ENCODE peak calls at places on chromosomes 1 and 21, in four cellular contexts. One of them, this sample, is unnamed.

GRCh38 chr1:56824956-56825355 is 5.8 kb upstream of the FYB2 start:
- DNase-seq in heart left ventricle: no peak
- DNase-seq in tibial nerve: no peak
- DNase-seq in CD4-positive, alpha-beta T cell: no peak
- DNase-seq in this sample: no peak

GRCh38 chr1:91889717-91890459 is 3.9 kb upstream of the TGFBR3 start:
- DNase-seq in CD4-positive, alpha-beta T cell: no peak
- DNase-seq in heart left ventricle: no peak
- DNase-seq in tibial nerve: no peak
- DNase-seq in this sample: no peak

GRCh38 chr1:33310702-33311101 is 10.2 kb downstream of the A3GALT2 start:
- DNase-seq in heart left ventricle: no peak
- DNase-seq in CD4-positive, alpha-beta T cell: no peak
- DNase-seq in tibial nerve: no peak
- DNase-seq in this sample: no peak

GRCh38 chr1:201376464-201377374 is 761 bp downstream of the TNNT2 start:
- DNase-seq in heart left ventricle: no peak
- DNase-seq in tibial nerve: no peak
- DNase-seq in CD4-positive, alpha-beta T cell: no peak
- DNase-seq in this sample: no peak

GRCh38 chr1:224300346-224300745 is 29.6 kb downstream of the NVL start:
- DNase-seq in tibial nerve: no peak
- DNase-seq in CD4-positive, alpha-beta T cell: no peak
- DNase-seq in heart left ventricle: no peak
- DNase-seq in this sample: no peak

GRCh38 chr21:34695434-34695833 is 26.6 kb downstream of the CLIC6 start:
- DNase-seq in CD4-positive, alpha-beta T cell: no peak
- DNase-seq in tibial nerve: no peak
- DNase-seq in heart left ventricle: no peak
- DNase-seq in this sample: no peak

GRCh38 chr1:174448964-174449363 is 1.2 kb downstream of the GPR52 start:
- DNase-seq in tibial nerve: no peak
- DNase-seq in CD4-positive, alpha-beta T cell: no peak
- DNase-seq in heart left ventricle: no peak
- DNase-seq in this sample: no peak

GRCh38 chr1:229285424-229285823 is 14.5 kb downstream of the RAB4A start:
- DNase-seq in CD4-positive, alpha-beta T cell: no peak
- DNase-seq in heart left ventricle: no peak
- DNase-seq in tibial nerve: no peak
- DNase-seq in this sample: no peak

GRCh38 chr1:221648201-221648600 is 93.7 kb downstream of the DUSP10 start:
- DNase-seq in tibial nerve: no peak
- DNase-seq in heart left ventricle: no peak
- DNase-seq in CD4-positive, alpha-beta T cell: no peak
- DNase-seq in this sample: no peak

GRCh38 chr21:21174676-21175075 is 176.5 kb downstream of the NCAM2 start:
- DNase-seq in heart left ventricle: no peak
- DNase-seq in tibial nerve: no peak
- DNase-seq in CD4-positive, alpha-beta T cell: no peak
- DNase-seq in this sample: no peak

DNA sequence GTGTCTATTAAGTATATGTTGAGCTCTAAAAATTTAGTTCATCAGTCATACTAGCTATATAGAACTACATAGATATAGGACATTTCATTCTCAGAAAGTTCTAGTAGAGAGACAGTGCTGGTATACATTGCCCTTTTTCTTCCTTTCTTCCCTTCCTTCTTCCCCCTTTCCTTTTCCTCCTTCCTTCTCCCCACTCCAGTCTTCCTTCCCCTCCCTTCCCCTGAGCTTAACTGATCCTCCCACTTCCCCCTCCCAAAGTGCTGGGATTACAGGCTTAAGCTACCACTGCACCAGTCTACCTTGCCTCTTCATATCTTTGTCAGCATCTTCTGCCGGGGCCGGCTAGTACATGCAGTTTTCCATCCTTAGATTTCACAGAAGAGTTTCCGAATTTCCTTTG is 12.1 kb downstream of the THRAP3 start:
- DNase-seq in tibial nerve: no peak
- DNase-seq in heart left ventricle: no peak
- DNase-seq in CD4-positive, alpha-beta T cell: no peak
- DNase-seq in this sample: peak
- TF ChIP-seq CTCF in tibial nerve: no peak
- TF ChIP-seq CTCF in heart left ventricle: no peak
- TF ChIP-seq CTCF in CD4-positive, alpha-beta T cell: no peak
- TF ChIP-seq CTCF in this sample: no peak

GRCh38 chr1:166875302-166875733 is 746 bp downstream of the TADA1 start:
- DNase-seq in tibial nerve: no peak
- DNase-seq in CD4-positive, alpha-beta T cell: no peak
- DNase-seq in heart left ventricle: no peak
- DNase-seq in this sample: no peak

GRCh38 chr1:166874464-166874863 is 1.6 kb downstream of the TADA1 start:
- DNase-seq in heart left ventricle: no peak
- DNase-seq in CD4-positive, alpha-beta T cell: no peak
- DNase-seq in tibial nerve: no peak
- DNase-seq in this sample: no peak

GRCh38 chr1:166870584-166870983 is 5.5 kb downstream of the TADA1 start:
- DNase-seq in heart left ventricle: no peak
- DNase-seq in CD4-positive, alpha-beta T cell: no peak
- DNase-seq in tibial nerve: no peak
- DNase-seq in this sample: no peak

GRCh38 chr1:166876540-166876838 is 425 bp upstream of the TADA1 start:
- DNase-seq in heart left ventricle: no peak
- DNase-seq in tibial nerve: no peak
- DNase-seq in CD4-positive, alpha-beta T cell: no peak
- DNase-seq in this sample: no peak

DNA sequence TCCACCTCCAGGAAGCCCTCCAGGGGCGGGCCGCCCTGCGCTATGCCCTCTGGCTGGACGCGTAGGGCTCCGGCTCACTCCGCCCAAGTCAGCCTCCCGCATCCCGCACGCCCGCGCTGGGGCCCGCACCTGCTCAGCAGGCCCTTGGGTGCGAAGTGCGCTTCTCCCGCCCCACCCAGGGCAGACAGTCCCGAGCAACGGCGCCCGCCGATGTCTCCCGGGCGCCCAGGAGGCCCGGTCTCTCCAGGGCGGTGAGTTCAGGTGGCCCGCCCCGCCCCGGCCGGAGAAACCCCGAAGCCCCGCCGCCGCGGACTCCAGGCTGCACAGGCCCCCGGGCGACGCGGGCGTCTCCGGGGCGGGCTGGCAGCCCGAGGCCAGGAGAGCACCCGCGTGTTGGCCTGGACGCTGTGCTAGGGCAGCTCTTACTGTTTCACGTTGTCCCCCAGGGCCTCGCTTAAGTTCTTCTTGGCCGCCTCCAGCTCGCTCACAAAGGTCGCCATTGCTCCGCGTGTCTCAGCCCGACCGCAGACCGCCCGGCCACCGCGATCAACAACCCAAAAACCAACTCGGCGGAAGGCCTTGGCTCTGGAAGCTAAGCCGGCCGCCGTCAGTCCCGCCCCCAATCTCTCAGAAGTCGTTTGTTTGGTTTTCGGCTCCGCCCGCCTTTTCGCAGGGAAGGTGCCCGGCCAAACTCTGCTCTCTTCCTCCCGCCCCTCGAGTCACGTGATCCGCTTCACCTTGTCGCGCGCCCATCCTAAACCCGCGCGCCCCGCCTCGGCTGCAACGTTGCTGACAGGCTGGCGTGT is at the start of gene TADA1:
- DNase-seq in heart left ventricle: peak
- DNase-seq in CD4-positive, alpha-beta T cell: peak
- DNase-seq in tibial nerve: peak
- DNase-seq in this sample: peak
- TF ChIP-seq CTCF in heart left ventricle: no peak
- TF ChIP-seq CTCF in CD4-positive, alpha-beta T cell: no peak
- TF ChIP-seq CTCF in tibial nerve: peak
- TF ChIP-seq CTCF in this sample: peak

DNA sequence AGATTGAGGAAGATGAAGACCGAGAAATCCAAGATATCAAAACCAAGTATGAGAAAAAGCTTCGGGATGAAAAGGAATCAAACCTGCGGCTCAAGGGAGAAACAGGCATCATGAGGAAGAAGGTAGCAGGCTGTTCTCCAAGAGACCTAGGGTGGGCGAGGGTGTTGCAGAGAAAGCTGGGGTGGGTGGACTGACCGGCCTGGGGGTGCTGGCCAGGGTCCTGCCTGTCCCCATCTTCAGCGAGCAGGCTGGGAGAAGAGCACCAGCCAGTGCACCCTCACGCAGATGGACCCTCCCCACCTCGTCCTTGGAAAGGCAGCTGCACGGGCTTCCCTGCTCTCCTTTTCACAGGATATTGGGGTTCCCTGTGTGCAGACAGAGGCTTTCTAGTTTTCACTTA is 46.9 kb upstream of the TMEM125 start:
- DNase-seq in heart left ventricle: no peak
- DNase-seq in CD4-positive, alpha-beta T cell: no peak
- DNase-seq in tibial nerve: no peak
- DNase-seq in this sample: no peak
- TF ChIP-seq CTCF in heart left ventricle: no peak
- TF ChIP-seq CTCF in CD4-positive, alpha-beta T cell: no peak
- TF ChIP-seq CTCF in tibial nerve: no peak
- TF ChIP-seq CTCF in this sample: no peak

DNA sequence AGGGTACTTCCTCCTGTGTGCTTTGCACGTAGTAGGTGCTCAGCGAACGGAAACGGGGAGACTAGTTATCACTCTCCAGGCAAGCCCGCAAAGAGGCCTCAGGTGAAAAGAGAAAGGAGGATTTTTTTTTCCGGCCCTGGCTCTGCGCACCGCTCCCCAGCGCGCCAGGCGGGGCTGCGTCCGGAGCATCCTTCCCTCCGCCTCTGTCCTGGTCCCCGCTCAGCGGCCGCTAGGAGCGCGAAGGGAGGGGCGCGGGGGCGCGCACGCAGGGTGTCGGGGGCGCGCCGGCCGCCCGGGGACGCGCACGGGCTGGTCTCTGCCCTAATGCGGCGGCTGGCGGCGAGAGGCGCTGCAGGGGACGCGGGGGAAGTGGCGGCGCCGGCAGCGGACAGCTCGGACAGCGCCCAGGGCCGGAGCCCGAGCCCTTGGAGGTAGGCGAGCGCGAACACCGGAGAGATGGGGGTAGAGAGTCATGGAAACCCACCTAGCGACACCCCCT is 42.3 kb upstream of the NFASC start:
- DNase-seq in heart left ventricle: peak
- DNase-seq in tibial nerve: peak
- DNase-seq in CD4-positive, alpha-beta T cell: peak
- DNase-seq in this sample: peak
- TF ChIP-seq CTCF in heart left ventricle: no peak
- TF ChIP-seq CTCF in tibial nerve: peak
- TF ChIP-seq CTCF in CD4-positive, alpha-beta T cell: no peak
- TF ChIP-seq CTCF in this sample: no peak

GRCh38 chr1:21705303-21705980 is 36.3 kb upstream of the RAP1GAP start:
- DNase-seq in tibial nerve: no peak
- DNase-seq in CD4-positive, alpha-beta T cell: no peak
- DNase-seq in heart left ventricle: no peak
- DNase-seq in this sample: no peak
- TF ChIP-seq CTCF in tibial nerve: no peak
- TF ChIP-seq CTCF in CD4-positive, alpha-beta T cell: no peak
- TF ChIP-seq CTCF in heart left ventricle: no peak
- TF ChIP-seq CTCF in this sample: no peak

DNA sequence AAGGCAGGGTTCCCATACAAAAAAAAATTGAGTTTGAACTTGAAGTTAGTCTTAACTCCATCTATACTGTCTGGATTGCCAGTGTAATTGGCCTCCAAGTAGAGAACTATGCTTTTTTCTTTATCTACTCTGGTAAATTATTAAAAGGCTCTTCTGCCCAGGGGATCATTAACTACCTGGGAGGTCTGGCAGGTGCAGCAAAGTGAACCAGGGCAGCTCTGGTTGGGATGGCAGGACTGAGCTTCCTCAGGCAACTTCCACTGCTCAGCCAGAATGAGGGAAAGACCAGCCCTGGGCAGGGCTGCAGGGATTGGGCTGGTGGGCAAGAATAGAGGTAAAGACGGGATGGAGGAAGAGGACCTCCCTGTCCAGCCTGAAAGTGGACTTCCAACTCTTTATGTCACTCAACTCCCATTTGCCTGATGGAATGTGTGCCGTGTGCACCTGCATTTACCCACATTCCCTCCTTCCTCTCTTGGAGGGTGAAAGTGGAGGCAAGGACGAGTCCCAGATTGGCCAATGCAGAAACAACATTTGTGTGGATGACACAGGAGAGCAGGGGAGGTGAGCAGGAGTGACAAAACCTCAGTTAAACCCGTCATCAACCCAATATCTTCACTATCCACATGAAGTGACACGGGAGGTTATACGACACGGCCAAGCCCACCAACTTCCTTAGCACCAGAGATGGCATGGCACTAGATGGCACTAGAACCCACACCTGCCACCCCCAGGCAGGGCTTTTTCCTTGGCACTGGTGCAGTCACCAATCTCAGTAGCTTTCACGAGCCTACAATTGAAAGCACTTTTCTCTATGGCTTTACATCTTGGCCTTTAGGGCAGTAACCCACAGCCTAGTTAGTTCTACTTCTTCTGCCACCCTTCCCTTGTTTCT is 25.2 kb downstream of the CCN1 start:
- DNase-seq in CD4-positive, alpha-beta T cell: no peak
- DNase-seq in heart left ventricle: no peak
- DNase-seq in tibial nerve: no peak
- DNase-seq in this sample: no peak
- TF ChIP-seq CTCF in CD4-positive, alpha-beta T cell: no peak
- TF ChIP-seq CTCF in heart left ventricle: peak
- TF ChIP-seq CTCF in tibial nerve: no peak
- TF ChIP-seq CTCF in this sample: peak

GRCh38 chr1:162259859-162260455 is 116.7 kb downstream of the SPATA46 start:
- DNase-seq in heart left ventricle: no peak
- DNase-seq in tibial nerve: no peak
- DNase-seq in CD4-positive, alpha-beta T cell: no peak
- DNase-seq in this sample: no peak
- TF ChIP-seq CTCF in heart left ventricle: no peak
- TF ChIP-seq CTCF in tibial nerve: no peak
- TF ChIP-seq CTCF in CD4-positive, alpha-beta T cell: no peak
- TF ChIP-seq CTCF in this sample: no peak

This sample was measured in D721Med.